ENCODE peak calls at places on chromosomes 1 and 21, in seven cellular contexts. Z, E, D, C, G, N and J are unnamed samples.

GRCh38 chr1:64923294-64923718 is 43.0 kb downstream of the JAK1 start:
- DNase-seq in Z (peak), E (no peak), D (peak), C (no peak), G (no peak), N (no peak), J (no peak)

GRCh38 chr1:116772648-116773045 is 18.4 kb downstream of the CD2 start:
- DNase-seq in Z (no peak), E (no peak), D (peak), C (peak), G (peak), N (no peak), J (peak)

GRCh38 chr1:39142394-39143060 is 62.0 kb upstream of the MACF1 start:
- DNase-seq in Z (no peak), E (no peak), D (peak), C (no peak), G (no peak), N (no peak), J (no peak)

GRCh38 chr21:17428484-17428869 is 84.4 kb upstream of the CXADR start:
- DNase-seq in Z (no peak), E (no peak), D (no peak), C (no peak), G (no peak), N (no peak), J (no peak)

GRCh38 chr1:3822421-3822820 is 26.1 kb upstream of the LRRC47 start:
- DNase-seq in Z (no peak), E (no peak), D (no peak), C (no peak), G (no peak), N (no peak), J (no peak)

GRCh38 chr1:25724986-25725385 is 75.0 kb upstream of the SELENON start:
- DNase-seq in Z (no peak), E (no peak), D (no peak), C (no peak), G (no peak), N (no peak), J (no peak)

GRCh38 chr1:90007979-90008404 is 13.1 kb downstream of the ZNF326 start:
- DNase-seq in Z (no peak), E (no peak), D (no peak), C (no peak), G (no peak), N (peak), J (no peak)

GRCh38 chr1:10388387-10388715 is 10.5 kb upstream of the PGD start:
- DNase-seq in Z (no peak), E (no peak), D (no peak), C (no peak), G (no peak), N (no peak), J (no peak)

GRCh38 chr1:202694354-202694753 is 15.9 kb downstream of the SYT2 start:
- DNase-seq in Z (no peak), E (no peak), D (no peak), C (no peak), G (no peak), N (no peak), J (no peak)

GRCh38 chr1:161250829-161251228 is 7.7 kb upstream of the PCP4L1 start:
- DNase-seq in Z (no peak), E (no peak), D (no peak), C (no peak), G (no peak), N (no peak), J (no peak)

GRCh38 chr1:33255347-33256311 is 663 bp upstream of the ZNF362 start:
- DNase-seq in Z (peak), E (peak), D (peak), C (peak), G (peak), N (no peak), J (no peak)

GRCh38 chr21:35811115-35811806 is 249.1 kb downstream of the SETD4 start:
- DNase-seq in Z (no peak), E (no peak), D (no peak), C (no peak), G (no peak), N (no peak), J (no peak)

GRCh38 chr1:157136133-157136532 is 2.1 kb downstream of the ETV3 start:
- DNase-seq in Z (no peak), E (peak), D (no peak), C (no peak), G (no peak), N (no peak), J (no peak)

GRCh38 chr1:85940621-85941306 is 215.8 kb downstream of the COL24A1 start:
- DNase-seq in Z (no peak), E (no peak), D (no peak), C (peak), G (peak), N (peak), J (peak)

GRCh38 chr1:191284175-191284574 is 806.5 kb upstream of the BRINP3 start:
- DNase-seq in Z (no peak), E (no peak), D (no peak), C (no peak), G (no peak), N (no peak), J (no peak)

GRCh38 chr1:24490101-24490781 is 12.4 kb upstream of the RCAN3 start:
- DNase-seq in Z (no peak), E (no peak), D (no peak), C (no peak), G (no peak), N (no peak), J (no peak)

GRCh38 chr1:24487455-24487854 is 15.2 kb upstream of the RCAN3 start:
- DNase-seq in Z (no peak), E (no peak), D (no peak), C (no peak), G (no peak), N (no peak), J (no peak)

GRCh38 chr1:24493785-24494184 is 8.9 kb upstream of the RCAN3 start:
- DNase-seq in Z (no peak), E (no peak), D (no peak), C (no peak), G (no peak), N (no peak), J (no peak)

GRCh38 chr1:24489674-24490073 is 13.0 kb upstream of the RCAN3 start:
- DNase-seq in Z (no peak), E (no peak), D (no peak), C (no peak), G (no peak), N (no peak), J (no peak)

DNA sequence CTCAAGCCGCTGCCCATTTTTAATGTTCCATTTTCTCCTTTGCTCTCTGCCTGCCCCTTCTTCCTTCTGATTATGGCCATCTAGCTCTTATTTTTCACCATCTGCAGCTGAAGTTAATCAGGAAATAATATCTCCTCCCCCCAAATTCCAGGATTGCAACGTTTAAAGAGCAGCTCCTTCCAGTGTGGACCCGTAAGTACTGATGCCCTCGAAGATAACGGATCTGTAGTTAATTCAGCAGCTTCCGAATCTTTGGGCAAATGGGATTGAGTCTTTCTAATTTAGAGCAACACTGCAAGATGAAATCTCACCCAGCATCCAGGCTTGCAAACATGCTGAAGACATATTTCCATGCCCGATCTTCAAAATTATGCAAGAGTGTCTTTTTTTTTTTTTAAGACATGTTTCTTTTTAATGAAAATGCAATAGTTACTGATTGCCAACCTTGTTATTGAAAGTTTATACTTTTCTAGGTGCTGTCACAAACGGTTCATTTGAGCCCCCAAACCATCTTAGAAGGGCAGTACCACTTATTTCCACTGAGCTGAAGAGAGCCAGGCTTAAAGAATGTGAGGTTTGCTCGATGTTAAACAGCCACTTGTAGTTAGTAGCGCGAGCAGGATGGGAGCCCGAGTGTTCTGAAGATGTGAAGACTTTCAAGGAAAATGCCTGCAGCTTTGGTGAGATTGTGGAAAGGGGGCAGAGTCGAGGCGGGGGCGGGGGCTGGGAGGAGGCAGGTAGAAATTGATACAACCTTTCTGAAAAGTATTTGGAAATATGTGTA is 10.9 kb upstream of the RCAN3 start:
- DNase-seq in Z (no peak), E (no peak), D (no peak), C (no peak), G (no peak), N (no peak), J (no peak)
- TF ChIP-seq CTCF in Z (no peak), E (no peak), D (no peak), C (no peak), G (peak), N (peak), J (no peak)

DNA sequence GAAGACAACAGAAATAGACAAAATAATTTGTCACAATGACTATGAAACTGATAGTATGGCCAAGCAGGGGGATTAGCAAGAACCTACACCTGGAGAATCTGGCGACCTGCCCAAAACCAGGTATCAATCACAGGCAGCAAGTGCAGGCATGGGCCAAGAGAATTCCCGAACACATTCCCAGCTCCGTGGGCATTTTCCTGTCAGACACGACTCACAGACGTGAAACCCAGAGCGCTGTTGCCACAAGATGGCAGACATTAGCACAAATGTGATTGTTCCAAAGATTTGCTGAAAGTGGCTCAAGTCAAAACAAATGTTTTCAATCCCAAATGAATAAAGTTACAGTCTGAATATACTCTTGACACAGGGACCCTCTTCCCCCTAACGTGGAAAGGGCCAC is 36.8 kb downstream of the HLCS start:
- DNase-seq in Z (no peak), E (peak), D (peak), C (no peak), G (peak), N (no peak), J (no peak)
- TF ChIP-seq CTCF in Z (no peak), E (peak), D (peak), C (peak), G (no peak), N (peak), J (peak)

GRCh38 chr1:81808760-81809159 is 8.0 kb downstream of the ADGRL2 start:
- DNase-seq in Z (no peak), E (no peak), D (peak), C (no peak), G (no peak), N (no peak), J (no peak)
- TF ChIP-seq CTCF in Z (no peak), E (no peak), D (peak), C (no peak), G (no peak), N (no peak), J (no peak)

GRCh38 chr1:164779376-164779775 is 220.4 kb downstream of the PBX1 start:
- DNase-seq in Z (no peak), E (no peak), D (no peak), C (no peak), G (no peak), N (no peak), J (no peak)

GRCh38 chr1:164780863-164781262 is 221.9 kb downstream of the PBX1 start:
- DNase-seq in Z (no peak), E (no peak), D (peak), C (peak), G (peak), N (peak), J (peak)

GRCh38 chr1:164783778-164784555 is 225.0 kb downstream of the PBX1 start:
- DNase-seq in Z (no peak), E (no peak), D (no peak), C (no peak), G (no peak), N (no peak), J (no peak)

GRCh38 chr1:164780111-164780510 is 221.1 kb downstream of the PBX1 start:
- DNase-seq in Z (no peak), E (no peak), D (no peak), C (no peak), G (no peak), N (no peak), J (no peak)

GRCh38 chr1:164781980-164782379 is 223.0 kb downstream of the PBX1 start:
- DNase-seq in Z (no peak), E (no peak), D (no peak), C (no peak), G (peak), N (no peak), J (no peak)
- TF ChIP-seq CTCF in Z (no peak), E (no peak), D (no peak), C (no peak), G (no peak), N (no peak), J (no peak)

GRCh38 chr1:168609133-168609715 is 32.8 kb downstream of the XCL1 start:
- DNase-seq in Z (no peak), E (no peak), D (peak), C (peak), G (peak), N (no peak), J (no peak)

GRCh38 chr1:168613038-168613451 is 36.6 kb downstream of the XCL1 start:
- DNase-seq in Z (no peak), E (no peak), D (no peak), C (no peak), G (no peak), N (no peak), J (no peak)

GRCh38 chr1:168607872-168608428 is 31.5 kb downstream of the XCL1 start:
- DNase-seq in Z (no peak), E (no peak), D (no peak), C (no peak), G (no peak), N (no peak), J (no peak)

GRCh38 chr1:168613689-168614655 is 37.6 kb downstream of the XCL1 start:
- DNase-seq in Z (no peak), E (no peak), D (no peak), C (no peak), G (peak), N (no peak), J (no peak)

DNA sequence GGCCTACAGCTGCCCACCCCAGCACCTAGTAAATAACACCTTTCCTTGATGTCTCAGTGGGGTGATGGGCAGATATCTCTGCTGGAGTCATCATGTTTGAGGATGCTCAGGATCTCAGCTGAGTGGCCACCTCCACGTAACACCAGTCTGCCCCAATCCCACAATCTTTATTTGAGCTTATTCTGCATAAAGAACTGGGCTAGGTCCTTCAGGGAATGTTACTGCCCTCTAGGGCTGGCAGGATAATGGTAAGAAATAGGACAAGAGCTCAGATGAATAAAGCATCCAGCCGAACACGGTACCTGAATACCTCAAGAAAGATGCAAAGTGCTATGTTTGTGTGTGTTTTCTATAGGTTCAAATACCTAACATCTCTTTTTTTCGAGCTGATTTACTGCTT is 33.7 kb downstream of the XCL1 start:
- DNase-seq in Z (no peak), E (no peak), D (no peak), C (no peak), G (no peak), N (no peak), J (no peak)
- TF ChIP-seq CTCF in Z (no peak), E (no peak), D (peak), C (peak), G (no peak), N (no peak), J (no peak)

GRCh38 chr1:208132287-208132882 is 111.8 kb downstream of the PLXNA2 start:
- DNase-seq in Z (peak), E (peak), D (peak), C (peak), G (peak), N (no peak), J (peak)
- TF ChIP-seq CTCF in Z (peak), E (peak), D (peak), C (peak), G (peak), N (peak), J (peak)

GRCh38 chr1:209896346-209896745 is 41.7 kb upstream of the SYT14 start:
- DNase-seq in Z (no peak), E (no peak), D (peak), C (no peak), G (no peak), N (no peak), J (no peak)

GRCh38 chr1:209900734-209901133 is 37.3 kb upstream of the SYT14 start:
- DNase-seq in Z (no peak), E (no peak), D (peak), C (peak), G (no peak), N (no peak), J (peak)

GRCh38 chr1:209895709-209896108 is 42.3 kb upstream of the SYT14 start:
- DNase-seq in Z (no peak), E (no peak), D (peak), C (peak), G (peak), N (no peak), J (peak)

DNA sequence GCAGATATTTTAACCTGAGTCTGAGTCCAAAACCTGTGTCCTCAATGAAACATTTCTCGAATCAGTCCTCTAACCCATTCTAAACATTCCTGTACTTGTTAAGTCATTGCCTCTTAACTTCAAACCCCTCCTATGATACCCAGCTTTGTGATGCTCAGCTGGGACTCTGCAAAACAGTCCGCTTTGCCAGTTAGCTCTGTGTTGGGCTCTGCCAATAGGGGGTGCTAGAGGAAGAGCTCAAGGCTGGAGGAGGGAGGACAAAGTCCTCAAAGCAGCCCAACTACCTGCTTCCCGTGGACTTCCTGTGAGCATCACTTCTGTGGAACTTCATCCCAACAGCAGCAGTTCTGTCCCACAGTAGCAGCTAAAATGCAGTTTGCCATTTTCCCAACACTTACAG is 38.1 kb upstream of the SYT14 start:
- DNase-seq in Z (no peak), E (peak), D (peak), C (no peak), G (no peak), N (no peak), J (no peak)
- TF ChIP-seq CTCF in Z (peak), E (peak), D (peak), C (peak), G (peak), N (peak), J (peak)